ENCODE peak calls at places on chromosome 21, in five cellular contexts. E is HepG2, M is K562, Y is SK-N-SH, O is GM12878. U is an unnamed sample.

GRCh38 chr21:44763050-44763378 is 38.6 kb downstream of the UBE2G2 start:
- DNase-seq in E (no peak), Y (no peak), M (no peak), O (no peak), U (no peak)

GRCh38 chr21:16124397-16125130 is 394.8 kb downstream of the USP25 start:
- DNase-seq in Y (no peak), E (no peak), M (no peak), O (no peak), U (no peak)

GRCh38 chr21:40011371-40011770 is 144.1 kb downstream of the PCP4 start:
- DNase-seq in E (no peak), Y (no peak), O (no peak), M (no peak), U (no peak)

GRCh38 chr21:29749223-29749622 is 190.6 kb downstream of the GRIK1 start:
- DNase-seq in O (no peak), M (no peak), E (no peak), Y (no peak), U (no peak)

GRCh38 chr21:44581158-44581557 is 754 bp upstream of the KRTAP10-5 start:
- DNase-seq in O (no peak), Y (no peak), M (no peak), E (no peak), U (no peak)

GRCh38 chr21:25329227-25329626 is 278.1 kb downstream of the MRPL39 start:
- DNase-seq in E (no peak), M (no peak), Y (no peak), O (no peak), U (no peak)

GRCh38 chr21:28177008-28177603 is 815.6 kb downstream of the LTN1 start:
- DNase-seq in M (no peak), E (no peak), Y (no peak), O (no peak), U (no peak)

GRCh38 chr21:43025636-43026180 is 49.9 kb downstream of the CBS start:
- DNase-seq in O (no peak), Y (no peak), M (no peak), E (peak; percentile 52), U (no peak)

GRCh38 chr21:37914211-37914900 is 1.9 kb downstream of the KCNJ6 start:
- DNase-seq in Y (peak; percentile 11), M (peak; percentile 64), E (no peak), O (no peak), U (no peak)

GRCh38 chr21:27423906-27424595 is 457.2 kb upstream of the ADAMTS5 start:
- DNase-seq in O (no peak), M (no peak), Y (no peak), E (no peak), U (no peak)

GRCh38 chr21:35017256-35017655 is 31.8 kb downstream of the RUNX1 start:
- DNase-seq in E (no peak), Y (no peak), O (no peak), M (no peak), U (no peak)

GRCh38 chr21:44583800-44584147 is 3.4 kb upstream of the KRTAP10-5 start:
- DNase-seq in E (no peak), O (no peak), M (no peak), Y (no peak), U (no peak)

GRCh38 chr21:14842641-14843040 is 222.2 kb downstream of the NRIP1 start:
- DNase-seq in M (no peak), O (no peak), Y (no peak), E (no peak), U (no peak)

GRCh38 chr21:42247716-42248115 is 28.8 kb downstream of the ABCG1 start:
- DNase-seq in Y (no peak), M (no peak), E (no peak), O (no peak), U (no peak)

GRCh38 chr21:42498012-42498411 is 2.0 kb upstream of the RSPH1 start:
- DNase-seq in O (no peak), Y (no peak), M (no peak), E (no peak), U (no peak)

GRCh38 chr21:21000576-21001175 is 2.5 kb downstream of the NCAM2 start:
- DNase-seq in M (no peak), Y (no peak), O (no peak), E (no peak), U (no peak)

DNA sequence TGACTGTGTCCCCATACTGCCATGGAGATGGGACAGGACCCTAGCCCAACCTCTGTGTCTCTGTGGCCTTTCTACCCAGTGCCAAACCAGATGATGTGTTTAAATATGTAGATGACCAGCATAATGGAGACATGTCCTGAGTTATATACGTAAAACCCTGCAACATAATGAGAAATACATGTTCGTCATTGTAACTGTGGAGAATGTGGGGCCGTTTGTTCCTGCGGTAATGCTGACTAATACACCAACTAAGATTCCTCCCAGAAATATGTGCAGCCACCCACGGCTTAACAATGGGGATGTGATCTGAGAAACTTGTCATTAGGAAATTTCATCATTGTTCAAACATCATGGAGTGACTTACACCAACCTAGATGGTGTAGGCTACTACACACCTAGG is 71.7 kb upstream of the SIM2 start:
- DNase-seq in O (no peak), M (no peak), E (no peak), Y (no peak), U (no peak)
- TF ChIP-seq REST in O (no peak), M (no peak), E (no peak), Y (no peak), U (no peak)

GRCh38 chr21:41168391-41169257 is 664 bp downstream of the BACE2 start:
- DNase-seq in M (no peak), Y (peak; percentile 27), E (no peak), O (no peak), U (no peak)
- TF ChIP-seq GABPA in M (no peak), Y (no peak), E (no peak), O (no peak), U (no peak)

GRCh38 chr21:41124626-41125240 is 43.2 kb upstream of the BACE2 start:
- DNase-seq in E (no peak), Y (no peak), O (no peak), M (no peak), U (no peak)
- H3K4me3 ChIP-seq in E (no peak overlapping the region), Y (no peak overlapping the region), O (no peak overlapping the region), M (no peak overlapping the region), U (no peak overlapping the region)

GRCh38 chr21:31501921-31502320 is 157.6 kb upstream of the SOD1 start:
- DNase-seq in E (no peak), O (no peak), Y (no peak), M (no peak), U (no peak)

GRCh38 chr21:31498985-31499384 is 154.9 kb upstream of the TIAM1 start:
- DNase-seq in E (no peak), M (no peak), O (no peak), Y (no peak), U (no peak)

GRCh38 chr21:31500071-31500470 is 156.0 kb upstream of the TIAM1 start:
- DNase-seq in M (no peak), O (no peak), E (no peak), Y (no peak), U (no peak)

GRCh38 chr21:31502537-31503143 is 156.9 kb upstream of the SOD1 start:
- DNase-seq in O (no peak), M (no peak), E (no peak), Y (no peak), U (no peak)

GRCh38 chr21:31500976-31501375 is 156.9 kb upstream of the TIAM1 start:
- DNase-seq in O (no peak), E (no peak), M (no peak), Y (no peak), U (no peak)
- TF ChIP-seq REST in O (no peak), E (no peak), M (no peak), Y (no peak), U (no peak)

DNA sequence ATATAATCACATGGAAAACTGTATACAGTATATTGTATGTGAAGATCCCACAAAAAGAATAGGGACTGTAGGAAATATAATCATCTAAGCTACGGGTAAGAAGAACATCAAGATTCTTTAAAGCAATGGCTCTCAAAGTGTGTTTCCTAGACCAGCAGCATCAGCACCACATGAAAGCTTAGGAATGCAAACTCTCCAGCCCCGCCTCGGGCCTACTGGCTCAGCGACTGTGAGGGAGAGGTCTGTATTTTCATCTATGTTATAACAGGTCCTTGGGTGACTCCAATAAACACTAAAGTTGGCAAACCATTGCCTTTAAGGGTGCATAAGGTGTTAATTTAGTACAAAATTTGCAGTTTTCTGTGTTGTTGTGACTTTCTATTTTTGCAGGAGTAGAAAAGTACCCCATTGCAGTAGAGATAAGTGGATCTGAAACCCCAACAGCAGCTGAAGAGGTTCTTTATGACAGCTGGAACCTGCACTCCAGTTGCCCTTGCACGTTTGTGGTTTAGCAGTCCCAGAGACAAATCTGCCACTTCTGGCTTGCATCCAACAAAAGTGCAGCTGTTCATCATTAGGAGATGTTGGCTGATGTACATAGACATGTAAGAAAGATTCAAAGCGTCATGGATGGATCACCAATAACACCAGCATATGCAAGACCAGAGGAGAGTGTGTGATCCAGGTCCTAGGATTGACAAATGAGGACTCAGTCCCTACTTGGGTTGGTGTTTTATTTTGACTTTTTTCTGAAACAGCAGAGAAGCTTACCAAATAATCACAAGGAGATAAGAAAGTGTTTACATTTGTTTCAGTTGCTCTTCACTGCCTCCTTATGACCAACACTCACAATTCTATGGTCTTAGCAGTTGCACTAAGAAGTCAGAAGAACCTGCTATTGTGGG is 15.9 kb upstream of the IFNAR1 start:
- DNase-seq in O (peak; percentile 98), E (no peak), Y (peak; percentile 47), M (no peak), U (peak; percentile 88)
- TF ChIP-seq GABPA in O (no peak), E (no peak), Y (no peak), M (no peak), U (no peak)

DNA sequence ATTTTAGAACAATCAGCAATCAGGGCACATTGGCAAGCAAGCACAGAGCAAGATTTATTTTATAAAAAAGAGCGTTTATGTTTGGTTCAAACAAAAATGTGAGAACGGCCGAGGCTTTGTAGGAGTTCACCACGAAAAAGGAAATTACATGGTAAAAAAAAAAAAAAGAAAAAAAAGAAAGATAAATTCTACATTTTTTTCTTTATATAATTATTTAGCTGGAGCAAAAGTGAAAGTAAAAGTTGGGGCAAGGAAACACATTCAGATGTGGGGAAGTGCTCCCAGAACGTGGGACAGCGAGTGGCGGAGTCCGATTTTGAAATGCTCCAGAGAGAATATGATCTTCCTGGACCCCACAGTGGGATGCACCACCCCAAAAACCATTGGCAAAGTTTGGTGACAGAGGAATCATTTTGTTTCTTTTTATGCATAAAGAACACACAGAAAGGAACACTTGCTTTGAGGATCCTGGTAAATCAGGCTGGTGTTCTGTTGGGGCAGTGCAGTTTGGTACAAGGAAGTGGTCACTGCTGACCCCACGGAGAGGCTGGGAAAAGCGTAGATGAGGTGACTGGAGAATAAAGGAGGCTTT is 16.3 kb upstream of the ATP5PO start:
- DNase-seq in M (peak; percentile 44), Y (no peak), O (no peak), E (no peak), U (no peak)
- H3K4me3 ChIP-seq in M (peak overlapping the region; percentile 67), Y (no peak overlapping the region), O (peak overlapping the region; percentile 57), E (peak overlapping the region; percentile 41), U (peak overlapping the region; percentile 65)